ENCODE peak calls at places on chromosomes 3 and 15, in nine cellular contexts. S, L, Y, W, D, C, G, K and H are unnamed samples.

GRCh38 chr15:77915261-77915960 is 162.1 kb downstream of the TBC1D2B start:
- DNase-seq in Y (no peak), K (no peak), S (no peak), W (no peak), G (no peak), D (no peak), C (no peak), L (no peak), H (no peak)

GRCh38 chr15:90617171-90617570 is 87.4 kb downstream of the CRTC3 start:
- DNase-seq in G (no peak), Y (no peak), K (no peak), W (no peak), D (no peak), L (peak; percentile 16), C (no peak), S (no peak), H (no peak)

GRCh38 chr15:39556461-39556860 is 24.4 kb upstream of the THBS1 start:
- DNase-seq in W (no peak), G (no peak), L (no peak), C (no peak), Y (no peak), D (no peak), S (no peak), K (no peak), H (no peak)

GRCh38 chr3:25856902-25857518 is 67.1 kb downstream of the OXSM start:
- DNase-seq in G (no peak), D (peak; percentile 66), S (peak; percentile 61), Y (peak; percentile 46), K (peak; percentile 10), L (peak; percentile 68), C (no peak), W (peak; percentile 80), H (peak; percentile 78)

GRCh38 chr3:107238787-107239186 is 138.5 kb upstream of the CCDC54 start:
- DNase-seq in Y (no peak), C (no peak), K (no peak), G (no peak), L (no peak), S (no peak), D (no peak), W (no peak), H (no peak)

GRCh38 chr15:70478251-70478990 is 284.9 kb downstream of the UACA start:
- DNase-seq in D (no peak), G (peak; percentile 27), C (no peak), W (no peak), K (no peak), Y (no peak), S (no peak), L (no peak), H (no peak)

GRCh38 chr15:39312984-39313383 is 267.9 kb upstream of the THBS1 start:
- DNase-seq in Y (peak; percentile 35), S (peak; percentile 10), K (no peak), D (no peak), W (no peak), C (peak; percentile 34), G (no peak), L (peak; percentile 49), H (no peak)

GRCh38 chr3:54600441-54601204 is 327.2 kb downstream of the LRTM1 start:
- DNase-seq in L (no peak), D (no peak), C (no peak), S (no peak), K (peak; percentile 21), Y (peak; percentile 40), G (no peak), W (no peak), H (no peak)

GRCh38 chr15:78079296-78080087 is 2.0 kb upstream of the TBC1D2B start:
- DNase-seq in Y (no peak), L (no peak), W (no peak), G (no peak), S (no peak), K (no peak), D (no peak), C (no peak), H (no peak)

GRCh38 chr15:76642671-76643070 is 262.5 kb downstream of the SCAPER start:
- DNase-seq in C (no peak), D (no peak), L (no peak), Y (no peak), S (no peak), W (no peak), G (no peak), K (no peak), H (no peak)

GRCh38 chr3:79685108-79685507 is 82.7 kb downstream of the ROBO1 start:
- DNase-seq in S (no peak), G (no peak), C (no peak), L (no peak), W (no peak), D (no peak), K (no peak), Y (no peak), H (no peak)

DNA sequence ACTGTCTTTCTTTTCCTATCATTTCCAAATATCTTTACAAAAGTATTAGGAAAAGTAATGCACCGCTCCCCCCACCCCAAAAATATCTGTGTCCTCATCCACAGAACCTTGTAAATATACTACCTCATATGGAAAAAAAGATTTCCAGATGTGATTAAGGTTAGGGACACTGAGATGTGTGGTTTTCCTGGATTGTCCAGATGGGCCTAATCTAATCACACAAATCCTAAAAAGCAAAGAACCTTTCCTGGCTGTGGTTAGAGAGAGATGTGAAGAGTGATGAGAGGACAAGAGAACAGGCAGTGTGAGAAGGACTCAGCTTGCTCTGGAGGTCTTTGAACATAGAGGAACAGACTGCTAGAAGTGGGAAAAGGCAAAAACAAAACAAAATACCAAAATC is 77.7 kb downstream of the ROBO1 start:
- DNase-seq in C (no peak), W (no peak), S (no peak), D (no peak), L (no peak), K (no peak), G (no peak), Y (no peak), H (no peak)
- H3K4me3 ChIP-seq in C (no peak overlapping the region), W (no peak overlapping the region), S (no peak overlapping the region), D (no peak overlapping the region), L (no peak overlapping the region), K (no peak overlapping the region), G (no peak overlapping the region), Y (no peak overlapping the region), H (no peak overlapping the region)

DNA sequence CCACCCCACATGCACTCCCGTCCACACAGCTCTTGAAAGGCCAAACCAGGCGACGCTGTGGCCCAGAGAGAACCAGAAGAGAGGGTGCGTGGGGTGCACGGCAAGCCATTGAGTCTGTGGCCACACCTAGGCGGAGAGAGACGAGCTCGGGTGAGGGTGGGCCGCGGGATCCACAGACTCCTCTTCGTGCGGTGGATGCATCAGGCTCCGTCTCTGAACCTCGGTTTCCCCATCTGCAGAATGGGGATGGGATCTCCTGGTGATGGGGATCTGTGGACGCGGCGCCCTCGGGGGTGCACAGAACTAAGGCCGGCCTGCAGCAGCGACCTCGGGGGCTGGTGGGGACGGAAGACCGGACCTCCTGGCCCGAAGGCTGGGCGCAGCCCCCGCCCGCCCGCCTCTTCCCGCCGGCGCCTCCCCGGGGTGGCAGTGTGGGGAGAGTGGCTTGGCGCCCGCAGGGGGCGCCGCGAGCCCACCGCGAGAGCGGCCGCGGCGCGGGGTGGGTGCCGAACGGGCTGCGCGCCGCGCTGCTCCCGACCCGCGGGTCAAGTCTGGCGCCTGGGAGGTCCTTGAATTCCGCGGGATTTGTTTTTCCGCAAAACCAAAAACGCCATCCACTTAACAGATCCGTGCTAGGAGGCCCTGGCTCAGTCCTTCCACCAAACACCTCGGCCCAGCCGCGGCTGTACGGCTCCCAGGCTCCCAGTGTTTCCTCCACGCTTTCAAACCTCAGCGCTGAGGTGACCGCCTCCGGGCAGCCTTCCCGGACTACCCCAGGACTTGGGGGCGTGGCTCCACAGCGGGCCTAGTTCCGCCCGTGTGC is 13.2 kb upstream of the ADPGK start:
- DNase-seq in G (no peak), W (peak; percentile 69), S (peak; percentile 79), C (no peak), Y (peak; percentile 81), K (no peak), L (peak; percentile 19), D (peak; percentile 71), H (peak; percentile 33)
- H3K4me3 ChIP-seq in G (peak overlapping the region; percentile 32), W (peak overlapping the region; percentile 84), S (peak overlapping the region; percentile 38), C (peak overlapping the region; percentile 44), Y (peak overlapping the region; percentile 58), K (peak overlapping the region; percentile 37), L (peak overlapping the region; percentile 67), D (peak overlapping the region; percentile 49), H (peak overlapping the region; percentile 63)

DNA sequence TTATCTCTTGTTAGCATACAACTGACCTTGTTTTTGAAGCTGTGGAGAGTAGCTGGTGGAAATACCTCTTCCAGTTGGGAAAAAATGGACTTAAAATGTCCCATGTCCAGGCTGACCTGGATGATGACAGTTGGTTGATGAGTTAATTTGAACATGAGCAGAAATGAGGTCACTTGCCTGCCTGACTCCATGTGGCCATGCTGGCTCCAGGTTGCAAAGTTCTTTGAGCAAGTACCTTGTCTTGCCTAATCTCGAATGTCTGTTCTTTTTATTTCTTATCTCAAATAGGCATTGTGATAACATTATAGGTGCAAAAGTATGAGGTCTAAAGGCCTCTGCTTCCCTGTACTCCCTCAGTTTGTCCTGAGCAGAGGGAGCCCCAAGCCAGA is 9.0 kb downstream of the MAPKBP1 start:
- DNase-seq in K (no peak), G (no peak), D (no peak), L (no peak), C (no peak), S (no peak), W (no peak), Y (no peak), H (no peak)
- H3K4me3 ChIP-seq in K (no peak overlapping the region), G (no peak overlapping the region), D (no peak overlapping the region), L (no peak overlapping the region), C (no peak overlapping the region), S (no peak overlapping the region), W (no peak overlapping the region), Y (no peak overlapping the region), H (no peak overlapping the region)

DNA sequence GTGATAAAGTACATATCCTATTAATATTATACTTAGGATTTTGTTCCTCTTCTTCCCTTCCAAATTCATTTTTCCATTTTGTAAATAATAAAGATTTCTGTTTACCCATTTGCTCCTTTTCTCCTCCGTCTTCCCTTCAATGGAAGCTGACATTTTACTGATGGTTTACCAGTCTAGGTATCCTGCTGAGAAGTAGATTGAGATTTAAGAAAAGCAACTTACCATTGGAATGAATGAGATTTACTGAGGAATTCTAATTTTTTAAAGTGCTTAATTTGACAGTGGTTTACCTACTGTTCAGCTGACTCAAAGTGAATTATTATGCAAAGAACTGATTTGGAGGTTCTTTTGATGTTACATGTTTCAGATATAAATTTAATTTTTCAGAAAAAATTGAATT is 2.4 kb downstream of the C15orf61 start:
- DNase-seq in Y (peak; percentile 56), W (no peak), S (no peak), L (no peak), C (no peak), D (no peak), G (no peak), K (no peak), H (no peak)
- H3K4me3 ChIP-seq in Y (peak overlapping the region; percentile 53), W (peak overlapping the region; percentile 89), S (peak overlapping the region; percentile 82), L (peak overlapping the region; percentile 92), C (no peak overlapping the region), D (peak overlapping the region; percentile 58), G (no peak overlapping the region), K (no peak overlapping the region), H (no peak overlapping the region)

GRCh38 chr3:122512284-122512683 is 2.5 kb downstream of the KPNA1 start:
- DNase-seq in D (no peak), L (no peak), C (no peak), Y (no peak), S (no peak), K (no peak), W (no peak), G (no peak), H (no peak)
- H3K4me3 ChIP-seq in D (no peak overlapping the region), L (no peak overlapping the region), C (no peak overlapping the region), Y (peak overlapping the region; percentile 6), S (no peak overlapping the region), K (no peak overlapping the region), W (no peak overlapping the region), G (no peak overlapping the region), H (no peak overlapping the region)